ENCODE peak calls at places on chromosome 5, in seven cellular contexts. C is omental fat pad; E is right lobe of liver; N is CD8-positive, alpha-beta T cell; I is WTC11; Y is GM12878; P is lower lobe of right lung. J is an unnamed sample.

GRCh38 chr5:133298447-133298846 is 246.6 kb downstream of the HSPA4 start:
- ATAC-seq in C (no peak), E (no peak), N (peak), I (no peak), Y (peak), P (no peak), J (no peak)

GRCh38 chr5:2752059-2752874 is 790 bp upstream of the IRX2 start:
- ATAC-seq in C (no peak), E (no peak), N (no peak), I (peak), Y (no peak), P (peak), J (peak)

GRCh38 chr5:10684303-10685086 is 76.5 kb downstream of the DAP start:
- ATAC-seq in C (no peak), E (no peak), N (no peak), I (peak), Y (peak), P (no peak), J (no peak)

GRCh38 chr5:84859056-84859455 is 474.4 kb upstream of the EDIL3 start:
- ATAC-seq in C (no peak), E (no peak), N (no peak), I (no peak), Y (no peak), P (no peak), J (no peak)

GRCh38 chr5:146656638-146657037 is 140.6 kb upstream of the GPR151 start:
- ATAC-seq in C (peak), E (no peak), N (no peak), I (no peak), Y (no peak), P (no peak), J (no peak)

GRCh38 chr5:27406020-27406419 is 367.6 kb upstream of the CDH9 start:
- ATAC-seq in C (no peak), E (no peak), N (no peak), I (no peak), Y (no peak), P (no peak), J (no peak)

GRCh38 chr5:97762483-97762882 is 579.4 kb upstream of the RIOK2 start:
- ATAC-seq in C (no peak), E (no peak), N (no peak), I (no peak), Y (no peak), P (no peak), J (no peak)

GRCh38 chr5:9188956-9189355 is 356.9 kb downstream of the SEMA5A start:
- ATAC-seq in C (no peak), E (no peak), N (no peak), I (no peak), Y (peak), P (peak), J (no peak)

GRCh38 chr5:50302815-50303490 is 138.1 kb downstream of the EMB start:
- ATAC-seq in C (no peak), E (no peak), N (no peak), I (no peak), Y (no peak), P (no peak), J (no peak)

GRCh38 chr5:178244566-178244965 is 12.0 kb upstream of the PHYKPL start:
- ATAC-seq in C (no peak), E (no peak), N (no peak), I (no peak), Y (no peak), P (no peak), J (no peak)

GRCh38 chr5:54469655-54470054 is 14.2 kb downstream of the HSPB3 start:
- ATAC-seq in C (no peak), E (peak), N (no peak), I (no peak), Y (peak), P (no peak), J (no peak)

GRCh38 chr5:141875795-141876627 is 2.2 kb downstream of the PCDH1 start:
- ATAC-seq in C (no peak), E (peak), N (no peak), I (peak), Y (no peak), P (peak), J (no peak)

GRCh38 chr5:122915717-122916399 is 70.4 kb downstream of the SNX24 start:
- ATAC-seq in C (no peak), E (peak), N (no peak), I (peak), Y (peak), P (no peak), J (no peak)

GRCh38 chr5:2442686-2443354 is 308.7 kb downstream of the IRX2 start:
- ATAC-seq in C (no peak), E (no peak), N (no peak), I (no peak), Y (no peak), P (peak), J (no peak)

GRCh38 chr5:134574521-134574920 is 49.1 kb downstream of the JADE2 start:
- ATAC-seq in C (no peak), E (no peak), N (no peak), I (no peak), Y (no peak), P (no peak), J (no peak)

GRCh38 chr5:96962540-96962991 is 26.7 kb downstream of the LNPEP start:
- ATAC-seq in C (no peak), E (no peak), N (peak), I (no peak), Y (peak), P (no peak), J (no peak)

GRCh38 chr5:181223729-181224389 is 778 bp downstream of the TRIM41 start:
- ATAC-seq in C (no peak), E (no peak), N (peak), I (peak), Y (peak), P (peak), J (no peak)

GRCh38 chr5:141330299-141331080 is at the start of gene PCDHGA1:
- ATAC-seq in C (no peak), E (no peak), N (peak), I (peak), Y (peak), P (no peak), J (no peak)

GRCh38 chr5:179272326-179273073 is 72.8 kb downstream of the ADAMTS2 start:
- ATAC-seq in C (no peak), E (no peak), N (no peak), I (no peak), Y (no peak), P (no peak), J (no peak)

GRCh38 chr5:39760385-39761198 is 335.8 kb upstream of the DAB2 start:
- ATAC-seq in C (no peak), E (no peak), N (no peak), I (no peak), Y (no peak), P (peak), J (peak)

GRCh38 chr5:93570294-93571110 is 10.5 kb downstream of the NR2F1-AS1 start:
- ATAC-seq in C (no peak), E (peak), N (peak), I (peak), Y (peak), P (peak), J (no peak)

GRCh38 chr5:3380689-3381088 is 214.9 kb upstream of the IRX1 start:
- ATAC-seq in C (no peak), E (no peak), N (no peak), I (no peak), Y (no peak), P (no peak), J (no peak)

GRCh38 chr5:59685806-59686205 is 207.7 kb downstream of the PDE4D start:
- ATAC-seq in C (no peak), E (no peak), N (no peak), I (no peak), Y (peak), P (no peak), J (peak)

GRCh38 chr5:16934123-16934522 is 2.0 kb downstream of the MYO10 start:
- ATAC-seq in C (no peak), E (peak), N (no peak), I (peak), Y (peak), P (peak), J (no peak)

GRCh38 chr5:134554319-134555222 is 29.1 kb downstream of the JADE2 start:
- ATAC-seq in C (peak), E (peak), N (peak), I (peak), Y (peak), P (peak), J (peak)

GRCh38 chr5:142966146-142966455 is 195.9 kb downstream of the ARHGAP26 start:
- ATAC-seq in C (no peak), E (no peak), N (no peak), I (no peak), Y (no peak), P (no peak), J (no peak)

GRCh38 chr5:109697339-109697738 is 7.6 kb downstream of the MAN2A1 start:
- ATAC-seq in C (no peak), E (no peak), N (no peak), I (no peak), Y (no peak), P (no peak), J (no peak)

GRCh38 chr5:171858303-171858702 is 72.7 kb downstream of the SMIM23 start:
- ATAC-seq in C (no peak), E (peak), N (no peak), I (peak), Y (peak), P (peak), J (no peak)

GRCh38 chr5:14238272-14238671 is 95.1 kb downstream of the TRIO start:
- ATAC-seq in C (no peak), E (no peak), N (no peak), I (peak), Y (no peak), P (no peak), J (no peak)

GRCh38 chr5:58046371-58046770 is 413.5 kb downstream of the PLK2 start:
- ATAC-seq in C (no peak), E (no peak), N (no peak), I (no peak), Y (no peak), P (no peak), J (no peak)

GRCh38 chr5:89435347-89435746 is 552.4 kb upstream of the MEF2C start:
- ATAC-seq in C (no peak), E (no peak), N (no peak), I (no peak), Y (peak), P (no peak), J (no peak)

GRCh38 chr5:156327306-156327705 is 342 bp downstream of the SGCD start:
- ATAC-seq in C (no peak), E (no peak), N (no peak), I (no peak), Y (no peak), P (no peak), J (no peak)

GRCh38 chr5:98791110-98791509 is 17.6 kb downstream of the RGMB start:
- ATAC-seq in C (no peak), E (no peak), N (no peak), I (no peak), Y (no peak), P (no peak), J (no peak)

GRCh38 chr5:133995903-133996563 is 8.7 kb downstream of the VDAC1 start:
- ATAC-seq in C (no peak), E (peak), N (no peak), I (no peak), Y (peak), P (no peak), J (no peak)

GRCh38 chr5:142653321-142653720 is 32.6 kb downstream of the FGF1 start:
- ATAC-seq in C (no peak), E (no peak), N (no peak), I (no peak), Y (no peak), P (no peak), J (no peak)

GRCh38 chr5:32193591-32193990 is 19.5 kb upstream of the GOLPH3 start:
- ATAC-seq in C (no peak), E (peak), N (no peak), I (no peak), Y (peak), P (peak), J (peak)

GRCh38 chr5:164188733-164189148 is 683.3 kb downstream of the MAT2B start:
- ATAC-seq in C (no peak), E (no peak), N (no peak), I (no peak), Y (no peak), P (no peak), J (no peak)

GRCh38 chr5:151694035-151694485 is 7.3 kb upstream of the SPARC start:
- ATAC-seq in C (no peak), E (no peak), N (no peak), I (no peak), Y (no peak), P (no peak), J (no peak)

GRCh38 chr5:68247627-68248026 is 32.1 kb downstream of the PIK3R1 start:
- ATAC-seq in C (no peak), E (no peak), N (no peak), I (no peak), Y (no peak), P (no peak), J (no peak)

GRCh38 chr5:68249520-68249919 is 34.0 kb downstream of the PIK3R1 start:
- ATAC-seq in C (no peak), E (no peak), N (no peak), I (no peak), Y (no peak), P (no peak), J (no peak)

GRCh38 chr5:68245325-68245724 is 29.8 kb downstream of the PIK3R1 start:
- ATAC-seq in C (no peak), E (no peak), N (no peak), I (no peak), Y (no peak), P (no peak), J (no peak)

GRCh38 chr5:68248896-68249295 is 33.3 kb downstream of the PIK3R1 start:
- ATAC-seq in C (no peak), E (no peak), N (no peak), I (no peak), Y (no peak), P (no peak), J (no peak)

GRCh38 chr5:68246802-68247201 is 31.2 kb downstream of the PIK3R1 start:
- ATAC-seq in C (no peak), E (no peak), N (peak), I (no peak), Y (peak), P (no peak), J (no peak)
- TF ChIP-seq CTCF in C (no peak), E (peak), N (peak), I (no peak), Y (peak), P (no peak), J (no peak)

GRCh38 chr5:136075339-136075885 is 46.6 kb downstream of the TGFBI start:
- ATAC-seq in C (no peak), E (no peak), N (no peak), I (peak), Y (peak), P (no peak), J (no peak)
- TF ChIP-seq CTCF in C (no peak), E (no peak), N (no peak), I (no peak), Y (no peak), P (no peak), J (no peak)

DNA sequence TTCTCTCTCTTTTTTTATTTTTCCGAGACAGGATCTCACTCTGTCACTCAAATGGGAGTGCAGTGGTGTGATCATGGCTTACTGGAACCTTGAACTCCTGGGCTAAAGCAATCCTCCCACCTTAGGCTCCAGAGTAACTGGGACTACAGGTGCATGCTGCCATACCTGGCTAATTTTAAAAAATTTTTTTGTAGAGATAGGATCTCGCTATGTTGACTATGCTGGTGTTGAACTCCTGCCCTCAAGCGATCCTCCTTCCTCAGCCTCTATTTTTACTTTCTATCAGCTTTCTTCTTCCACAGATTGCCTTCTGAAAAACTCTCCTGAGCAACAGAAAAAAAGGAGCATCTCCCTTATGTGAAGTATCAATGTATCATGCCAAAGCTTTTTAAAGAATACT is 14.1 kb upstream of the ERBIN start:
- ATAC-seq in C (no peak), E (no peak), N (no peak), I (no peak), Y (no peak), P (no peak), J (no peak)
- TF ChIP-seq CTCF in C (no peak), E (no peak), N (no peak), I (no peak), Y (no peak), P (no peak), J (no peak)

GRCh38 chr5:158741296-158741695 is 358.4 kb downstream of the EBF1 start:
- ATAC-seq in C (no peak), E (no peak), N (no peak), I (no peak), Y (peak), P (no peak), J (no peak)

GRCh38 chr5:158740358-158740757 is 359.4 kb downstream of the EBF1 start:
- ATAC-seq in C (no peak), E (no peak), N (no peak), I (no peak), Y (no peak), P (no peak), J (no peak)

GRCh38 chr5:158736134-158736533 is 363.6 kb downstream of the EBF1 start:
- ATAC-seq in C (no peak), E (no peak), N (no peak), I (no peak), Y (no peak), P (no peak), J (no peak)

GRCh38 chr5:158737536-158738027 is 362.1 kb downstream of the EBF1 start:
- ATAC-seq in C (no peak), E (no peak), N (no peak), I (peak), Y (no peak), P (no peak), J (no peak)

DNA sequence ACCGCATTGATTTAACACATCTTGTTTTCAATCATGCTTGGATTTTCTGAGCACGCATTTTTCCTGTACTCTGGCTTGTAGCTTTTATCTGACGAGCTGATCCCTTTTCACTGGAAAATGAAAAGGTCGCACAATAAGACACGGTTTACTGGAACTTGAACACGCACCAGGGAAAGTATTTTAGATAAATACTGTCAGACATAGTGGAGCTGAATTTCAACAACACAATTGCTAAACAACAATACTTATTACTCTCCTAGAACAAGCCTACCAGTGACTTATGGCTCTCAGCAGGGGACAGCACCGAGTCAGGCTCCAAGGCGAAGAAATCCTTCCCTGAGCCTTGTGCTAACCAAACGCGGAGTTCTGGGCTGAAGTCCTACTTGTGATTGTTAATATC is 359.8 kb downstream of the EBF1 start:
- ATAC-seq in C (no peak), E (peak), N (no peak), I (peak), Y (no peak), P (no peak), J (no peak)
- TF ChIP-seq CTCF in C (no peak), E (no peak), N (no peak), I (no peak), Y (no peak), P (no peak), J (no peak)

GRCh38 chr5:33237471-33237870 is 203.3 kb upstream of the TARS1 start:
- ATAC-seq in C (no peak), E (no peak), N (no peak), I (no peak), Y (no peak), P (no peak), J (no peak)

GRCh38 chr5:33238826-33239670 is 201.7 kb upstream of the TARS1 start:
- ATAC-seq in C (no peak), E (peak), N (no peak), I (no peak), Y (no peak), P (no peak), J (no peak)

GRCh38 chr5:33242264-33242663 is 198.5 kb upstream of the TARS1 start:
- ATAC-seq in C (no peak), E (no peak), N (no peak), I (no peak), Y (peak), P (no peak), J (no peak)

GRCh38 chr5:33241826-33242225 is 198.9 kb upstream of the TARS1 start:
- ATAC-seq in C (no peak), E (peak), N (no peak), I (no peak), Y (peak), P (peak), J (no peak)

GRCh38 chr5:33240552-33240951 is 200.2 kb upstream of the TARS1 start:
- ATAC-seq in C (no peak), E (peak), N (no peak), I (no peak), Y (no peak), P (no peak), J (no peak)
- TF ChIP-seq CTCF in C (no peak), E (no peak), N (no peak), I (no peak), Y (no peak), P (no peak), J (no peak)

DNA sequence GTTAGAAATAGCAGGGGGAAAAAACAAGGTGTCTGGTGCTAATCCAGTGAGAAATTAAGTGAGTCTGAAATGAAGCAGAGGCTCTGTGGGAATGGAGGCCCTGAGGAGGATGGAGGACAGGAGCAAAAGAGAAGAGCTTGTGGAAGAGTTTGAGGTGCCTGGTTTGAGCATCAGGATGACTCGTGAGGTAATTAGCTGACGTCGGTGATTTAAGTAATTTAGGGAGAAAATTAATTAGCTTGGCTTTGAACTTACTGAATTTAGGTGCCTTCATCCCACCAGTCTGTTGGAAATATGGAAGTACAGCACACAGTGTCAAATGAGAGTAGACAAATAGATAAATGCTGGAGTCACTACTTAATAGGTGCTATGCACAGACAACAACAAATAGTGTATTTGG is 103.0 kb upstream of the CDH6 start:
- ATAC-seq in C (no peak), E (no peak), N (no peak), I (no peak), Y (no peak), P (no peak), J (no peak)
- TF ChIP-seq CTCF in C (no peak), E (no peak), N (no peak), I (no peak), Y (no peak), P (no peak), J (no peak)

GRCh38 chr5:136079195-136079985 is 50.6 kb downstream of the TGFBI start:
- ATAC-seq in C (no peak), E (no peak), N (no peak), I (peak), Y (no peak), P (no peak), J (no peak)
- TF ChIP-seq CTCF in C (no peak), E (no peak), N (no peak), I (peak), Y (no peak), P (peak), J (no peak)

GRCh38 chr5:74626386-74627222 is 13.9 kb downstream of the ENC1 start:
- ATAC-seq in C (no peak), E (no peak), N (no peak), I (no peak), Y (no peak), P (no peak), J (no peak)

GRCh38 chr5:74624501-74624900 is 16.0 kb downstream of the ENC1 start:
- ATAC-seq in C (peak), E (no peak), N (no peak), I (no peak), Y (no peak), P (peak), J (no peak)

GRCh38 chr5:74624931-74625505 is 15.5 kb downstream of the ENC1 start:
- ATAC-seq in C (no peak), E (no peak), N (no peak), I (no peak), Y (no peak), P (no peak), J (no peak)

GRCh38 chr5:74624009-74624408 is 16.5 kb downstream of the ENC1 start:
- ATAC-seq in C (no peak), E (no peak), N (no peak), I (no peak), Y (no peak), P (no peak), J (no peak)

GRCh38 chr5:74625742-74626241 is 14.7 kb downstream of the ENC1 start:
- ATAC-seq in C (no peak), E (no peak), N (no peak), I (peak), Y (no peak), P (no peak), J (no peak)
- TF ChIP-seq CTCF in C (no peak), E (no peak), N (no peak), I (peak), Y (no peak), P (no peak), J (no peak)